ENCODE peak calls at places on chromosomes 11 and 22, in seven cellular contexts. One of them, this sample, is unnamed.

GRCh38 chr22:43941449-43941848 is 13.8 kb upstream of the SAMM50 start:
- DNase-seq in keratinocyte: no peak
- DNase-seq in kidney tubule cell: no peak
- DNase-seq in activated effector memory CD4-positive, alpha-beta T cell treated with Interleukin-2 at 50 U/mL for 16 hours: no peak
- DNase-seq in GM04504: no peak
- DNase-seq in K562: no peak
- DNase-seq in AG09309: no peak
- DNase-seq in this sample: no peak

GRCh38 chr11:134373591-134374052 is 38.4 kb downstream of the B3GAT1 start:
- DNase-seq in keratinocyte: no peak
- DNase-seq in kidney tubule cell: no peak
- DNase-seq in activated effector memory CD4-positive, alpha-beta T cell treated with Interleukin-2 at 50 U/mL for 16 hours: no peak
- DNase-seq in GM04504: no peak
- DNase-seq in K562: no peak
- DNase-seq in AG09309: no peak
- DNase-seq in this sample: no peak

GRCh38 chr11:10076458-10077141 is 217.4 kb downstream of the SBF2 start:
- DNase-seq in keratinocyte: peak; percentile 2
- DNase-seq in kidney tubule cell: peak; percentile 33
- DNase-seq in activated effector memory CD4-positive, alpha-beta T cell treated with Interleukin-2 at 50 U/mL for 16 hours: no peak
- DNase-seq in GM04504: peak; percentile 11
- DNase-seq in K562: peak; percentile 62
- DNase-seq in AG09309: no peak
- DNase-seq in this sample: peak; percentile 80

GRCh38 chr11:73539506-73540084 is 58.3 kb downstream of the FAM168A start:
- DNase-seq in keratinocyte: no peak
- DNase-seq in kidney tubule cell: no peak
- DNase-seq in activated effector memory CD4-positive, alpha-beta T cell treated with Interleukin-2 at 50 U/mL for 16 hours: no peak
- DNase-seq in GM04504: no peak
- DNase-seq in K562: no peak
- DNase-seq in AG09309: no peak
- DNase-seq in this sample: no peak

GRCh38 chr11:1307163-1307870 is 2.1 kb downstream of the TOLLIP start:
- DNase-seq in keratinocyte: peak; percentile 40
- DNase-seq in kidney tubule cell: no peak
- DNase-seq in activated effector memory CD4-positive, alpha-beta T cell treated with Interleukin-2 at 50 U/mL for 16 hours: no peak
- DNase-seq in GM04504: no peak
- DNase-seq in K562: no peak
- DNase-seq in AG09309: no peak
- DNase-seq in this sample: no peak

GRCh38 chr11:75642402-75643113 is 26.3 kb downstream of the MAP6 start:
- DNase-seq in keratinocyte: no peak
- DNase-seq in kidney tubule cell: no peak
- DNase-seq in activated effector memory CD4-positive, alpha-beta T cell treated with Interleukin-2 at 50 U/mL for 16 hours: no peak
- DNase-seq in GM04504: no peak
- DNase-seq in K562: no peak
- DNase-seq in AG09309: no peak
- DNase-seq in this sample: peak; percentile 57

GRCh38 chr22:41512421-41513194 is 31.7 kb downstream of the POLR3H start:
- DNase-seq in keratinocyte: no peak
- DNase-seq in kidney tubule cell: peak; percentile 68
- DNase-seq in activated effector memory CD4-positive, alpha-beta T cell treated with Interleukin-2 at 50 U/mL for 16 hours: no peak
- DNase-seq in GM04504: no peak
- DNase-seq in K562: peak; percentile 85
- DNase-seq in AG09309: no peak
- DNase-seq in this sample: peak; percentile 81

GRCh38 chr11:116509566-116509965 is 263.2 kb downstream of the BUD13 start:
- DNase-seq in keratinocyte: no peak
- DNase-seq in kidney tubule cell: no peak
- DNase-seq in activated effector memory CD4-positive, alpha-beta T cell treated with Interleukin-2 at 50 U/mL for 16 hours: no peak
- DNase-seq in GM04504: no peak
- DNase-seq in K562: no peak
- DNase-seq in AG09309: no peak
- DNase-seq in this sample: no peak

GRCh38 chr11:70466596-70466995 is 68.3 kb downstream of the CTTN start:
- DNase-seq in keratinocyte: no peak
- DNase-seq in kidney tubule cell: no peak
- DNase-seq in activated effector memory CD4-positive, alpha-beta T cell treated with Interleukin-2 at 50 U/mL for 16 hours: no peak
- DNase-seq in GM04504: no peak
- DNase-seq in K562: no peak
- DNase-seq in AG09309: no peak
- DNase-seq in this sample: no peak

GRCh38 chr22:31093956-31094622 is 13.0 kb downstream of the SMTN start:
- DNase-seq in keratinocyte: no peak
- DNase-seq in kidney tubule cell: no peak
- DNase-seq in activated effector memory CD4-positive, alpha-beta T cell treated with Interleukin-2 at 50 U/mL for 16 hours: no peak
- DNase-seq in GM04504: no peak
- DNase-seq in K562: no peak
- DNase-seq in AG09309: no peak
- DNase-seq in this sample: no peak

GRCh38 chr11:6618117-6619020 is 853 bp downstream of the TPP1 start:
- DNase-seq in keratinocyte: peak; percentile 45
- DNase-seq in kidney tubule cell: peak; percentile 42
- DNase-seq in activated effector memory CD4-positive, alpha-beta T cell treated with Interleukin-2 at 50 U/mL for 16 hours: peak; percentile 53
- DNase-seq in GM04504: peak; percentile 62
- DNase-seq in K562: peak; percentile 75
- DNase-seq in AG09309: peak; percentile 44
- DNase-seq in this sample: peak; percentile 79

GRCh38 chr11:67700548-67701262 is 26.3 kb upstream of the ALDH3B2 start:
- DNase-seq in keratinocyte: no peak
- DNase-seq in kidney tubule cell: no peak
- DNase-seq in activated effector memory CD4-positive, alpha-beta T cell treated with Interleukin-2 at 50 U/mL for 16 hours: no peak
- DNase-seq in GM04504: no peak
- DNase-seq in K562: no peak
- DNase-seq in AG09309: no peak
- DNase-seq in this sample: no peak

GRCh38 chr11:33797879-33798278 is 23.6 kb upstream of the FBXO3 start:
- DNase-seq in keratinocyte: no peak
- DNase-seq in kidney tubule cell: no peak
- DNase-seq in activated effector memory CD4-positive, alpha-beta T cell treated with Interleukin-2 at 50 U/mL for 16 hours: no peak
- DNase-seq in GM04504: no peak
- DNase-seq in K562: no peak
- DNase-seq in AG09309: no peak
- DNase-seq in this sample: no peak

GRCh38 chr22:44166877-44167276 is 13.8 kb upstream of the PARVG start:
- DNase-seq in keratinocyte: no peak
- DNase-seq in kidney tubule cell: no peak
- DNase-seq in activated effector memory CD4-positive, alpha-beta T cell treated with Interleukin-2 at 50 U/mL for 16 hours: no peak
- DNase-seq in GM04504: no peak
- DNase-seq in K562: no peak
- DNase-seq in AG09309: no peak
- DNase-seq in this sample: no peak

GRCh38 chr22:23062616-23063538 is 7.4 kb upstream of the GNAZ start:
- DNase-seq in keratinocyte: no peak
- DNase-seq in kidney tubule cell: no peak
- DNase-seq in activated effector memory CD4-positive, alpha-beta T cell treated with Interleukin-2 at 50 U/mL for 16 hours: no peak
- DNase-seq in GM04504: no peak
- DNase-seq in K562: no peak
- DNase-seq in AG09309: no peak
- DNase-seq in this sample: no peak

This sample was measured in OCI-M1.